ENCODE peak calls at places on chromosomes 12 and 14, in ten cellular contexts. W is CD4-positive, alpha-beta memory T cell; N is IMR-90; P is BJ; C is GM06990; G is sigmoid colon; H is brain microvascular endothelial cell; Q is kidney; A is PC-3; S is psoas muscle. I is an unnamed sample.
A peak's percentile ranks its signal among the peaks of the same experiment; 100 is the strongest.

GRCh38 chr12:18752280-18752920 is 14.5 kb downstream of the CAPZA3 start:
- DNase-seq in W (no peak), N (peak; percentile 95), P (peak; percentile 13), C (no peak), G (no peak), H (peak; percentile 97), Q (no peak), A (peak; percentile 43), S (no peak), I (no peak)

GRCh38 chr12:108817909-108818308 is 39.5 kb downstream of the SSH1 start:
- DNase-seq in W (no peak), N (no peak), P (no peak), C (no peak), G (no peak), H (no peak), Q (no peak), A (no peak), S (no peak), I (no peak)

GRCh38 chr12:89706551-89707348 is 1.9 kb downstream of the ATP2B1 start:
- DNase-seq in W (peak; percentile 34), N (peak; percentile 19), P (no peak), C (peak; percentile 30), G (peak; percentile 70), H (no peak), Q (peak; percentile 67), A (peak; percentile 52), S (peak; percentile 14), I (no peak)

GRCh38 chr14:44505588-44505987 is 1.5 kb downstream of the FSCB start:
- DNase-seq in W (no peak), N (no peak), P (no peak), C (no peak), G (no peak), H (no peak), Q (no peak), A (no peak), S (no peak), I (no peak)

GRCh38 chr12:98582093-98582492 is 11.4 kb upstream of the SLC25A3 start:
- DNase-seq in W (no peak), N (peak; percentile 58), P (no peak), C (no peak), G (no peak), H (peak; percentile 37), Q (no peak), A (peak; percentile 70), S (no peak), I (no peak)

GRCh38 chr12:67091204-67091603 is 178.0 kb upstream of the CAND1 start:
- DNase-seq in W (no peak), N (no peak), P (no peak), C (no peak), G (no peak), H (no peak), Q (no peak), A (no peak), S (no peak), I (no peak)

GRCh38 chr12:212799-213526 is 994 bp downstream of the SLC6A12 start:
- DNase-seq in W (no peak), N (peak; percentile 6), P (no peak), C (no peak), G (no peak), H (no peak), Q (peak; percentile 94), A (no peak), S (no peak), I (no peak)

GRCh38 chr12:41663487-41664258 is 475.6 kb downstream of the PDZRN4 start:
- DNase-seq in W (no peak), N (peak; percentile 20), P (peak; percentile 1), C (no peak), G (no peak), H (no peak), Q (no peak), A (peak; percentile 53), S (no peak), I (no peak)

GRCh38 chr12:102326987-102327386 is 129.4 kb upstream of the PMCH start:
- DNase-seq in W (no peak), N (peak; percentile 7), P (no peak), C (no peak), G (no peak), H (no peak), Q (no peak), A (no peak), S (no peak), I (no peak)

DNA sequence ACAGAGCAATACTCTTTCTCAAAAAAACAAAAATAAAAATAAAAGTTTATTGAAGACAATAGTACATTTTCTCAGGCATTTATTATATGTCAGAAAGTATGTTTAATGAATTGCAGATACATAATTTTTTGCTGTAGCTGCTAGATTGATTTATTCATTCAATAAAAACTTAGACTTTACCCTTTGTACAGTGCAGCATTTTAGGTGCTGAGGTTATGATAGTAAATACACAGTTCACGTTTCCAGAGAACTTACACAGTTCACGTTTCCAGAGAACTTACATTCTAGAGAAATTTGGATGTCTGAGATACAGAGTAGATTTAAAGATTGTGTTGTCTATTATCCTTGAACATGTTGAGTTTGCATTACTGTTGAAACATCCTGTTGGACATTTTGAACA is 25.3 kb downstream of the TMTC3 start:
- DNase-seq in W (no peak), N (no peak), P (no peak), C (no peak), G (no peak), H (no peak), Q (no peak), A (no peak), S (no peak), I (no peak)
- H3K36me3 ChIP-seq in W (peaks cover 5% of the 10 kb centered on the region), N (peaks cover 11% of the 10 kb centered on the region), P (peaks cover 5% of the 10 kb centered on the region), C (peaks cover 4% of the 10 kb centered on the region), G (peaks cover 46% of the 10 kb centered on the region), H (peaks cover 4% of the 10 kb centered on the region), Q (peaks cover 6% of the 10 kb centered on the region), A (peaks cover 24% of the 10 kb centered on the region), S (peaks cover 5% of the 10 kb centered on the region), I (peaks cover 41% of the 10 kb centered on the region)

DNA sequence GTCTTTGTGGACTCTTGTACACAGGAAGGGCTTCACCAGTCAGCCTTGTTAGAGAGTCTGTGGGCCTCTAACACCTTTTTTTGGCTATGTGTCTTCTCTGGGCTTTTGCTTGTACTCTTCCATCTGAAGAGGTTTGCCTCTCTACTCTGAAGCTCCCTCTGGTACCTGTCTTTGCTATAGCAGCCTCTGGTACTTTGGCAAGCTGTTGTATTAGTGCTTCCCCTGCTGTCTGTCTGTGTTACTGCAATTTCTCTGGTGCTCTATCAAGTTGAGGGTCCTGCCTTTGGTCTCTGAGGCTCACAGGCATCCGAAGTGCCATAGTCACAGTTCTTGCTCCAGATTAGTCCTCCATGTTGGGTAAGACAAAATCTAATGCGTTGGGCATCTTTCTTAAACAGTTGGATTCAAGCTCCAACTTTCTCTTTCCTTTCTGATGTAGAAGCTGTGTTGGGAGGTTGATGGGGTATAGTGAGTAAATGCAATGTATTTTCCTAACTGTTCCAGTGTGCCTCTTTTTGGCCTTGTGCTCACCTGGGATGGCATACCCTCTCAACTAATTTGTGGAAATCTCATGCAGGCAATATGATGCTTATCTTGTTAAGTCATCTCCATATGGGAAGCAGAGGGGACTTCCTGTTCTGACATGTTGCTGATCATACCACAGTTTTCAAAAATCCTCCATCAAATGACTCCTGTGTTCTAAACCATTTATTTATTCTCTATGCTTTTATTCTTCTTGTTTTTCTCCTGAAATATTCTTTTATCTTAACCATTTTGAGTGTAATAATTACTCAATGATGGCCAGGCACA is 88.8 kb downstream of the ATF7IP start:
- DNase-seq in W (no peak), N (peak; percentile 34), P (no peak), C (peak; percentile 12), G (no peak), H (peak; percentile 54), Q (no peak), A (peak; percentile 59), S (no peak), I (no peak)
- H3K36me3 ChIP-seq in W (peaks cover 39% of the 10 kb centered on the region), N (peaks cover 17% of the 10 kb centered on the region), P (peaks cover 3% of the 10 kb centered on the region), C (peaks cover 9% of the 10 kb centered on the region), G (peaks cover 57% of the 10 kb centered on the region), H (peaks cover 13% of the 10 kb centered on the region), Q (peaks cover 25% of the 10 kb centered on the region), A (peaks cover 9% of the 10 kb centered on the region), S (no peaks in the 10 kb centered on the region), I (peaks cover 11% of the 10 kb centered on the region)

GRCh38 chr12:116002890-116003536 is 274.5 kb downstream of the MED13L start:
- DNase-seq in W (no peak), N (peak; percentile 8), P (no peak), C (no peak), G (no peak), H (no peak), Q (no peak), A (no peak), S (no peak), I (no peak)
- H3K36me3 ChIP-seq in W (peaks cover 32% of the 10 kb centered on the region), N (peaks cover 23% of the 10 kb centered on the region), P (peaks cover 1% of the 10 kb centered on the region), C (no peaks in the 10 kb centered on the region), G (peaks cover 54% of the 10 kb centered on the region), H (peaks cover 18% of the 10 kb centered on the region), Q (peaks cover 34% of the 10 kb centered on the region), A (peaks cover 46% of the 10 kb centered on the region), S (peaks cover 3% of the 10 kb centered on the region), I (peaks cover 23% of the 10 kb centered on the region)

DNA sequence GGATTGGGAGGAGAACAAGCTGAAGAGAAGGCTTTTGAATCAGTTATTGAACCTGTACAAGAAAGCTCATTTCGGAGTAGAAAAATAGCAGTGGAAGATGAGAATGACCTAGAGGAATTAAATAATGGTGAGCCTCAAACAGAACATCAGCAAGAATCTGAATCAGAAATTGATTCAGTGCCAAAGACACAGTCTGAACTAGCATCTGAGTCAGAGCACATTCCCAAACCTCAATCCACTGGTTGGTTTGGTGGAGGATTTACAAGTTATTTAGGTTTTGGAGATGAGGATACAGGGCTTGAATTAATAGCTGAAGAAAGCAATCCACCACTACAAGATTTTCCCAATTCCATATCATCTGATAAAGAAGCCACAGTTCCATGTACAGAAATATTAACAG is 13.5 kb downstream of the MIA2 start:
- DNase-seq in W (no peak), N (peak; percentile 93), P (peak; percentile 45), C (no peak), G (no peak), H (peak; percentile 71), Q (no peak), A (peak; percentile 94), S (no peak), I (no peak)
- H3K36me3 ChIP-seq in W (no peaks in the 10 kb centered on the region), N (no peaks in the 10 kb centered on the region), P (no peaks in the 10 kb centered on the region), C (no peaks in the 10 kb centered on the region), G (no peaks in the 10 kb centered on the region), H (no peaks in the 10 kb centered on the region), Q (peaks cover 3% of the 10 kb centered on the region), A (no peaks in the 10 kb centered on the region), S (no peaks in the 10 kb centered on the region), I (no peaks in the 10 kb centered on the region)

DNA sequence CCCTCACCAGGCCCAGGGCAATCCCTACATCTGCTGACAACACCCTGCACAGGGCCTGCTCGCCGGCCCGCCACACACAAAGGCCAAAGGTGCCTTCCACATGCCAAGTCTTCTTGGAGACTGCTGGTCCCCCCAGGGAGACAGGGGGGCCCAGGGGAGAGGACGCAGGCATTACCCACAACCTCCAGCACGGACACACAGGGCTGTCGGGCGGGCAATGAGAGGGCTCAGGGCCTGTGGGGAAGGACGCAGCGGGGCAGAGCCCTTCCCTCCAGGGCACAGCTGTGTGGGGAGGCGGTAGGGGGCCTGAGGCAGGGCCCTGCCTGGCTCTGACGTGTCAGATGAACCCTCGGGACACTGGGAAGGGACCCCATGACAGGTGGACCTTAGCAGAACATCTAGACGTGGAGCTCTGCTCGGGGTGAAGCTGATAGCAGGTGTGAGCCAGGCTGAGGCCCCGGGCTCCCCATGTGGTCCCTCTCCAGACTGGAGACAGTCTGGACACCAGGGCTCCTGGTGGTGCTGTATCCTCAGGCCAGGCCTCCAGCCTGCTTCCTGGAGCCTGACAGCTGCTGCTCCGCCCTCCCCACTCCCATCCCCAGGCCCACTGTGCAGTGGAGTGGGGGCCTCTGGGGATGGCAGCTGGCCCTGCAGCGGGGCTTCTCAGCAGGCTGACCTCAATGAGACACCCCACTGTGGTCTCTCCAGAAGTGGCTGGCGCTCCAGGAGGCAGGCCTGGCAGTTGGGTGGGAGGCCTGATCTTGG is 31.6 kb upstream of the NUDT14 start:
- DNase-seq in W (peak; percentile 29), N (no peak), P (no peak), C (no peak), G (no peak), H (no peak), Q (no peak), A (no peak), S (peak; percentile 9), I (no peak)
- H3K36me3 ChIP-seq in W (peaks cover 5% of the 10 kb centered on the region), N (peaks cover 34% of the 10 kb centered on the region), P (peaks cover 16% of the 10 kb centered on the region), C (peaks cover 7% of the 10 kb centered on the region), G (peaks cover 67% of the 10 kb centered on the region), H (peaks cover 13% of the 10 kb centered on the region), Q (peaks cover 15% of the 10 kb centered on the region), A (no peaks in the 10 kb centered on the region), S (no peaks in the 10 kb centered on the region), I (peaks cover 7% of the 10 kb centered on the region)

I was measured in RWPE2.